ENCODE peak calls at places on chromosomes 4 and X, in six cellular contexts. X is transverse colon; T is GDM1; I is mesothelial cell of epicardium; G is stimulated activated CD8-positive, alpha-beta memory T cell treated with anti-CD3 and anti-CD28 coated beads, Interleukin-15, amount 100 ng/mL, for 24 hours; W is naive B cell. Y is an unnamed sample.

GRCh38 chr4:148053298-148054003 is 321.6 kb downstream of the ARHGAP10 start:
- DNase-seq in X (no peak), T (no peak), I (no peak), G (no peak), W (no peak), Y (no peak)

GRCh38 chr4:177163532-177163931 is 146.1 kb upstream of the NEIL3 start:
- DNase-seq in X (no peak), T (no peak), I (no peak), G (no peak), W (no peak), Y (no peak)

GRCh38 chr4:90234916-90235547 is 107.8 kb downstream of the CCSER1 start:
- DNase-seq in X (no peak), T (no peak), I (no peak), G (no peak), W (no peak), Y (no peak)

GRCh38 chr4:168713193-168713592 is 216.3 kb downstream of the PALLD start:
- DNase-seq in X (no peak), T (no peak), I (no peak), G (no peak), W (no peak), Y (no peak)

GRCh38 chrX:40374486-40374885 is 206.3 kb upstream of the ATP6AP2 start:
- DNase-seq in X (no peak), T (no peak), I (no peak), G (no peak), W (no peak), Y (no peak)

GRCh38 chr4:54001558-54002365 is 62.6 kb downstream of the CHIC2 start:
- DNase-seq in X (no peak), T (no peak), I (no peak), G (no peak), W (no peak), Y (no peak)

GRCh38 chrX:108068121-108068520 is 23.2 kb downstream of the PSMD10 start:
- DNase-seq in X (no peak), T (no peak), I (no peak), G (no peak), W (no peak), Y (no peak)

GRCh38 chr4:88660446-88661294 is 37.0 kb downstream of the NAP1L5 start:
- DNase-seq in X (peak; percentile 26), T (no peak), I (no peak), G (no peak), W (no peak), Y (no peak)

GRCh38 chr4:110959041-110959643 is 336.3 kb upstream of the PITX2 start:
- DNase-seq in X (no peak), T (no peak), I (no peak), G (no peak), W (no peak), Y (no peak)

GRCh38 chrX:133749370-133749769 is 236.0 kb downstream of the GPC3 start:
- DNase-seq in X (no peak), T (peak; percentile 21), I (no peak), G (no peak), W (no peak), Y (no peak)

GRCh38 chrX:55488559-55489314 is 911 bp downstream of the USP51 start:
- DNase-seq in X (peak; percentile 60), T (peak; percentile 46), I (peak; percentile 67), G (no peak), W (peak; percentile 70), Y (peak; percentile 44)

GRCh38 chrX:94058728-94059382 is 384.8 kb downstream of the FAM133A start:
- DNase-seq in X (no peak), T (no peak), I (peak; percentile 47), G (no peak), W (no peak), Y (peak; percentile 0)

GRCh38 chrX:72576161-72576896 is 3.7 kb upstream of the HDAC8 start:
- DNase-seq in X (no peak), T (no peak), I (no peak), G (no peak), W (no peak), Y (no peak)

GRCh38 chrX:110541266-110541665 is 182.6 kb downstream of the RTL9 start:
- DNase-seq in X (no peak), T (no peak), I (no peak), G (no peak), W (no peak), Y (no peak)

GRCh38 chrX:154804957-154805695 is at the start of gene MPP1:
- DNase-seq in X (peak; percentile 84), T (peak; percentile 72), I (peak; percentile 82), G (peak; percentile 50), W (peak; percentile 75), Y (peak; percentile 73)

GRCh38 chrX:56729152-56729557 is at the start of gene NBDY:
- DNase-seq in X (peak; percentile 33), T (peak; percentile 16), I (peak; percentile 43), G (no peak), W (peak; percentile 32), Y (no peak)

GRCh38 chr4:73259552-73260140 is 1.0 kb upstream of the ANKRD17 start:
- DNase-seq in X (no peak), T (no peak), I (no peak), G (no peak), W (no peak), Y (no peak)

GRCh38 chrX:47283015-47283771 is 50.4 kb downstream of the USP11 start:
- DNase-seq in X (no peak), T (no peak), I (peak; percentile 39), G (no peak), W (no peak), Y (no peak)

GRCh38 chrX:130173190-130173895 is 1.6 kb downstream of the RAB33A start:
- DNase-seq in X (peak; percentile 54), T (peak; percentile 60), I (no peak), G (no peak), W (no peak), Y (peak; percentile 44)

GRCh38 chr4:10348241-10348640 is 109.0 kb downstream of the ZNF518B start:
- DNase-seq in X (no peak), T (no peak), I (no peak), G (no peak), W (no peak), Y (no peak)

GRCh38 chr4:95158045-95158444 is 390.7 kb downstream of the UNC5C start:
- DNase-seq in X (no peak), T (no peak), I (no peak), G (no peak), W (no peak), Y (no peak)

GRCh38 chr4:66284991-66285451 is 614.7 kb upstream of the EPHA5 start:
- DNase-seq in X (no peak), T (no peak), I (no peak), G (no peak), W (no peak), Y (no peak)

GRCh38 chr4:169571435-169571834 is 40.9 kb downstream of the NEK1 start:
- DNase-seq in X (no peak), T (no peak), I (no peak), G (no peak), W (no peak), Y (no peak)

GRCh38 chrX:154321624-154322023 is 26.0 kb downstream of the TKTL1 start:
- DNase-seq in X (peak; percentile 18), T (no peak), I (no peak), G (no peak), W (no peak), Y (no peak)

GRCh38 chr4:3744901-3745300 is 21.3 kb upstream of the ADRA2C start:
- DNase-seq in X (no peak), T (no peak), I (no peak), G (no peak), W (no peak), Y (no peak)

GRCh38 chr4:82431026-82431745 is 796 bp downstream of the ENOPH1 start:
- DNase-seq in X (peak; percentile 64), T (no peak), I (peak; percentile 45), G (no peak), W (peak; percentile 38), Y (no peak)

GRCh38 chrX:20595928-20596550 is 329.3 kb upstream of the RPS6KA3 start:
- DNase-seq in X (no peak), T (no peak), I (no peak), G (no peak), W (no peak), Y (no peak)

GRCh38 chr4:8176547-8177399 is 18.2 kb upstream of the ABLIM2 start:
- DNase-seq in X (peak; percentile 54), T (peak; percentile 53), I (no peak), G (no peak), W (peak; percentile 55), Y (no peak)

GRCh38 chr4:8383451-8384160 is 56.9 kb downstream of the ACOX3 start:
- DNase-seq in X (no peak), T (no peak), I (no peak), G (no peak), W (no peak), Y (no peak)

GRCh38 chr4:52173470-52174055 is 122.5 kb downstream of the SPATA18 start:
- DNase-seq in X (no peak), T (no peak), I (no peak), G (no peak), W (no peak), Y (no peak)

GRCh38 chrX:123732679-123733363 is at the start of gene THOC2:
- DNase-seq in X (peak; percentile 87), T (peak; percentile 74), I (peak; percentile 66), G (peak; percentile 35), W (peak; percentile 68), Y (peak; percentile 72)

GRCh38 chrX:103517246-103517645 is 2.0 kb downstream of the RAB40A start:
- DNase-seq in X (no peak), T (no peak), I (no peak), G (no peak), W (no peak), Y (no peak)

GRCh38 chr4:11342401-11342800 is 86.3 kb downstream of the HS3ST1 start:
- DNase-seq in X (no peak), T (no peak), I (no peak), G (no peak), W (no peak), Y (no peak)

GRCh38 chr4:114599231-114600065 is 841 bp downstream of the UGT8 start:
- DNase-seq in X (peak; percentile 71), T (no peak), I (peak; percentile 61), G (no peak), W (peak; percentile 30), Y (no peak)

GRCh38 chrX:76148011-76148665 is 24.7 kb upstream of the PBDC1 start:
- DNase-seq in X (peak; percentile 10), T (no peak), I (no peak), G (no peak), W (no peak), Y (no peak)

GRCh38 chr4:76744253-76744921 is 153.6 kb downstream of the SOWAHB start:
- DNase-seq in X (no peak), T (no peak), I (no peak), G (no peak), W (no peak), Y (no peak)

GRCh38 chr4:139469216-139469615 is 15.3 kb downstream of the RAB33B start:
- DNase-seq in X (no peak), T (no peak), I (no peak), G (no peak), W (no peak), Y (no peak)

GRCh38 chr4:128153795-128154194 is 92.7 kb downstream of the LARP1B start:
- DNase-seq in X (no peak), T (no peak), I (no peak), G (no peak), W (no peak), Y (no peak)

GRCh38 chr4:76905521-76905920 is 7.6 kb upstream of the SOWAHB start:
- DNase-seq in X (no peak), T (no peak), I (no peak), G (no peak), W (no peak), Y (no peak)

GRCh38 chrX:37871626-37872302 is 24.4 kb upstream of the DYNLT3 start:
- DNase-seq in X (no peak), T (no peak), I (no peak), G (no peak), W (no peak), Y (no peak)